ENCODE peak calls at places on chromosome 7, in nine cellular contexts. One of them, this sample, is unnamed.

GRCh38 chr7:66904063-66904593 is 16.9 kb upstream of the TMEM248 start:
- DNase-seq in GM23338: no peak
- DNase-seq in thoracic aorta: no peak
- DNase-seq in AG10803: no peak
- DNase-seq in heart right ventricle: no peak
- DNase-seq in NCI-H524 treated with DMSO at 0.1 percent for 48 hours: no peak
- DNase-seq in DMS53: no peak
- DNase-seq in adrenal gland: no peak
- DNase-seq in NCI-H2081: no peak
- DNase-seq in this sample: no peak

GRCh38 chr7:11436317-11436716 is 395.7 kb downstream of the THSD7A start:
- DNase-seq in GM23338: no peak
- DNase-seq in thoracic aorta: no peak
- DNase-seq in AG10803: no peak
- DNase-seq in heart right ventricle: no peak
- DNase-seq in NCI-H524 treated with DMSO at 0.1 percent for 48 hours: no peak
- DNase-seq in DMS53: peak
- DNase-seq in adrenal gland: no peak
- DNase-seq in NCI-H2081: no peak
- DNase-seq in this sample: peak

GRCh38 chr7:43454936-43455518 is 127.9 kb upstream of the STK17A start:
- DNase-seq in GM23338: peak
- DNase-seq in thoracic aorta: no peak
- DNase-seq in AG10803: peak
- DNase-seq in heart right ventricle: no peak
- DNase-seq in NCI-H524 treated with DMSO at 0.1 percent for 48 hours: no peak
- DNase-seq in DMS53: peak
- DNase-seq in adrenal gland: no peak
- DNase-seq in NCI-H2081: no peak
- DNase-seq in this sample: peak

GRCh38 chr7:9488555-9488954 is 1055.1 kb downstream of the NXPH1 start:
- DNase-seq in GM23338: no peak
- DNase-seq in thoracic aorta: no peak
- DNase-seq in AG10803: peak
- DNase-seq in heart right ventricle: no peak
- DNase-seq in NCI-H524 treated with DMSO at 0.1 percent for 48 hours: no peak
- DNase-seq in DMS53: peak
- DNase-seq in adrenal gland: no peak
- DNase-seq in NCI-H2081: no peak
- DNase-seq in this sample: peak

GRCh38 chr7:2195403-2196246 is 37.1 kb downstream of the MAD1L1 start:
- DNase-seq in GM23338: no peak
- DNase-seq in thoracic aorta: no peak
- DNase-seq in AG10803: no peak
- DNase-seq in heart right ventricle: peak
- DNase-seq in NCI-H524 treated with DMSO at 0.1 percent for 48 hours: peak
- DNase-seq in DMS53: no peak
- DNase-seq in adrenal gland: no peak
- DNase-seq in NCI-H2081: no peak
- DNase-seq in this sample: no peak

GRCh38 chr7:128697301-128697905 is 25.3 kb downstream of the GARIN1A start:
- DNase-seq in GM23338: peak
- DNase-seq in thoracic aorta: no peak
- DNase-seq in AG10803: peak
- DNase-seq in heart right ventricle: no peak
- DNase-seq in NCI-H524 treated with DMSO at 0.1 percent for 48 hours: no peak
- DNase-seq in DMS53: no peak
- DNase-seq in adrenal gland: no peak
- DNase-seq in NCI-H2081: no peak
- DNase-seq in this sample: peak

GRCh38 chr7:40299097-40299496 is 164.3 kb downstream of the SUGCT start:
- DNase-seq in GM23338: peak
- DNase-seq in thoracic aorta: no peak
- DNase-seq in AG10803: peak
- DNase-seq in heart right ventricle: no peak
- DNase-seq in NCI-H524 treated with DMSO at 0.1 percent for 48 hours: no peak
- DNase-seq in DMS53: peak
- DNase-seq in adrenal gland: no peak
- DNase-seq in NCI-H2081: no peak
- DNase-seq in this sample: peak

GRCh38 chr7:149525280-149525679 is 27.7 kb upstream of the ZNF746 start:
- DNase-seq in GM23338: no peak
- DNase-seq in thoracic aorta: no peak
- DNase-seq in AG10803: no peak
- DNase-seq in heart right ventricle: no peak
- DNase-seq in NCI-H524 treated with DMSO at 0.1 percent for 48 hours: no peak
- DNase-seq in DMS53: no peak
- DNase-seq in adrenal gland: no peak
- DNase-seq in NCI-H2081: no peak
- DNase-seq in this sample: no peak

GRCh38 chr7:37510043-37510634 is 61.5 kb upstream of the ELMO1 start:
- DNase-seq in GM23338: peak
- DNase-seq in thoracic aorta: no peak
- DNase-seq in AG10803: no peak
- DNase-seq in heart right ventricle: no peak
- DNase-seq in NCI-H524 treated with DMSO at 0.1 percent for 48 hours: no peak
- DNase-seq in DMS53: peak
- DNase-seq in adrenal gland: no peak
- DNase-seq in NCI-H2081: peak
- DNase-seq in this sample: peak

GRCh38 chr7:70749831-70750230 is 382.1 kb upstream of the GALNT17 start:
- DNase-seq in GM23338: no peak
- DNase-seq in thoracic aorta: no peak
- DNase-seq in AG10803: no peak
- DNase-seq in heart right ventricle: no peak
- DNase-seq in NCI-H524 treated with DMSO at 0.1 percent for 48 hours: no peak
- DNase-seq in DMS53: no peak
- DNase-seq in adrenal gland: no peak
- DNase-seq in NCI-H2081: no peak
- DNase-seq in this sample: no peak

GRCh38 chr7:134186022-134186421 is 58.9 kb downstream of the LRGUK start:
- DNase-seq in GM23338: no peak
- DNase-seq in thoracic aorta: no peak
- DNase-seq in AG10803: peak
- DNase-seq in heart right ventricle: no peak
- DNase-seq in NCI-H524 treated with DMSO at 0.1 percent for 48 hours: no peak
- DNase-seq in DMS53: no peak
- DNase-seq in adrenal gland: no peak
- DNase-seq in NCI-H2081: no peak
- DNase-seq in this sample: peak

GRCh38 chr7:26718063-26718462 is 146.3 kb downstream of the SKAP2 start:
- DNase-seq in GM23338: no peak
- DNase-seq in thoracic aorta: no peak
- DNase-seq in AG10803: no peak
- DNase-seq in heart right ventricle: no peak
- DNase-seq in NCI-H524 treated with DMSO at 0.1 percent for 48 hours: no peak
- DNase-seq in DMS53: no peak
- DNase-seq in adrenal gland: no peak
- DNase-seq in NCI-H2081: no peak
- DNase-seq in this sample: no peak

GRCh38 chr7:129144095-129144833 is at the start of gene TSPAN33:
- DNase-seq in GM23338: peak
- DNase-seq in thoracic aorta: no peak
- DNase-seq in AG10803: peak
- DNase-seq in heart right ventricle: peak
- DNase-seq in NCI-H524 treated with DMSO at 0.1 percent for 48 hours: peak
- DNase-seq in DMS53: peak
- DNase-seq in adrenal gland: peak
- DNase-seq in NCI-H2081: peak
- DNase-seq in this sample: peak

GRCh38 chr7:880450-880849 is 4.1 kb downstream of the GET4 start:
- DNase-seq in GM23338: no peak
- DNase-seq in thoracic aorta: no peak
- DNase-seq in AG10803: no peak
- DNase-seq in heart right ventricle: no peak
- DNase-seq in NCI-H524 treated with DMSO at 0.1 percent for 48 hours: no peak
- DNase-seq in DMS53: peak
- DNase-seq in adrenal gland: peak
- DNase-seq in NCI-H2081: no peak
- DNase-seq in this sample: no peak

GRCh38 chr7:90958669-90959068 is 305.6 kb upstream of the FZD1 start:
- DNase-seq in GM23338: no peak
- DNase-seq in thoracic aorta: no peak
- DNase-seq in AG10803: peak
- DNase-seq in heart right ventricle: peak
- DNase-seq in NCI-H524 treated with DMSO at 0.1 percent for 48 hours: no peak
- DNase-seq in DMS53: peak
- DNase-seq in adrenal gland: no peak
- DNase-seq in NCI-H2081: no peak
- DNase-seq in this sample: peak

GRCh38 chr7:945556-946255 is 8.8 kb downstream of the ADAP1 start:
- DNase-seq in GM23338: peak
- DNase-seq in thoracic aorta: no peak
- DNase-seq in AG10803: no peak
- DNase-seq in heart right ventricle: no peak
- DNase-seq in NCI-H524 treated with DMSO at 0.1 percent for 48 hours: no peak
- DNase-seq in DMS53: peak
- DNase-seq in adrenal gland: no peak
- DNase-seq in NCI-H2081: no peak
- DNase-seq in this sample: no peak

GRCh38 chr7:77469927-77470326 is 53.8 kb upstream of the GSAP start:
- DNase-seq in GM23338: no peak
- DNase-seq in thoracic aorta: no peak
- DNase-seq in AG10803: no peak
- DNase-seq in heart right ventricle: no peak
- DNase-seq in NCI-H524 treated with DMSO at 0.1 percent for 48 hours: no peak
- DNase-seq in DMS53: no peak
- DNase-seq in adrenal gland: no peak
- DNase-seq in NCI-H2081: no peak
- DNase-seq in this sample: no peak

GRCh38 chr7:92404170-92404614 is 43.1 kb upstream of the GATAD1 start:
- DNase-seq in GM23338: peak
- DNase-seq in thoracic aorta: no peak
- DNase-seq in AG10803: no peak
- DNase-seq in heart right ventricle: no peak
- DNase-seq in NCI-H524 treated with DMSO at 0.1 percent for 48 hours: no peak
- DNase-seq in DMS53: no peak
- DNase-seq in adrenal gland: no peak
- DNase-seq in NCI-H2081: no peak
- DNase-seq in this sample: no peak

GRCh38 chr7:64613653-64614052 is 50.8 kb upstream of the ZNF680 start:
- DNase-seq in GM23338: no peak
- DNase-seq in thoracic aorta: no peak
- DNase-seq in AG10803: no peak
- DNase-seq in heart right ventricle: no peak
- DNase-seq in NCI-H524 treated with DMSO at 0.1 percent for 48 hours: no peak
- DNase-seq in DMS53: no peak
- DNase-seq in adrenal gland: no peak
- DNase-seq in NCI-H2081: no peak
- DNase-seq in this sample: no peak

GRCh38 chr7:155410436-155410835 is 47.5 kb upstream of the EN2 start:
- DNase-seq in GM23338: peak
- DNase-seq in thoracic aorta: no peak
- DNase-seq in AG10803: no peak
- DNase-seq in heart right ventricle: no peak
- DNase-seq in NCI-H524 treated with DMSO at 0.1 percent for 48 hours: no peak
- DNase-seq in DMS53: no peak
- DNase-seq in adrenal gland: no peak
- DNase-seq in NCI-H2081: no peak
- DNase-seq in this sample: no peak

GRCh38 chr7:12257582-12257981 is 46.5 kb downstream of the TMEM106B start:
- DNase-seq in GM23338: no peak
- DNase-seq in thoracic aorta: no peak
- DNase-seq in AG10803: peak
- DNase-seq in heart right ventricle: no peak
- DNase-seq in NCI-H524 treated with DMSO at 0.1 percent for 48 hours: no peak
- DNase-seq in DMS53: peak
- DNase-seq in adrenal gland: no peak
- DNase-seq in NCI-H2081: no peak
- DNase-seq in this sample: peak

GRCh38 chr7:158722574-158723237 is 18.1 kb upstream of the NCAPG2 start:
- DNase-seq in GM23338: no peak
- DNase-seq in thoracic aorta: no peak
- DNase-seq in AG10803: no peak
- DNase-seq in heart right ventricle: no peak
- DNase-seq in NCI-H524 treated with DMSO at 0.1 percent for 48 hours: no peak
- DNase-seq in DMS53: no peak
- DNase-seq in adrenal gland: no peak
- DNase-seq in NCI-H2081: no peak
- DNase-seq in this sample: no peak

GRCh38 chr7:5300366-5300765 is 17.6 kb downstream of the SLC29A4 start:
- DNase-seq in GM23338: no peak
- DNase-seq in thoracic aorta: no peak
- DNase-seq in AG10803: no peak
- DNase-seq in heart right ventricle: no peak
- DNase-seq in NCI-H524 treated with DMSO at 0.1 percent for 48 hours: no peak
- DNase-seq in DMS53: no peak
- DNase-seq in adrenal gland: no peak
- DNase-seq in NCI-H2081: no peak
- DNase-seq in this sample: no peak

GRCh38 chr7:435518-436366 is 83.9 kb downstream of the PDGFA start:
- DNase-seq in GM23338: no peak
- DNase-seq in thoracic aorta: no peak
- DNase-seq in AG10803: peak
- DNase-seq in heart right ventricle: no peak
- DNase-seq in NCI-H524 treated with DMSO at 0.1 percent for 48 hours: no peak
- DNase-seq in DMS53: peak
- DNase-seq in adrenal gland: no peak
- DNase-seq in NCI-H2081: no peak
- DNase-seq in this sample: peak

GRCh38 chr7:101924171-101924570 is 106.7 kb downstream of the CUX1 start:
- DNase-seq in GM23338: no peak
- DNase-seq in thoracic aorta: peak
- DNase-seq in AG10803: peak
- DNase-seq in heart right ventricle: peak
- DNase-seq in NCI-H524 treated with DMSO at 0.1 percent for 48 hours: no peak
- DNase-seq in DMS53: no peak
- DNase-seq in adrenal gland: no peak
- DNase-seq in NCI-H2081: no peak
- DNase-seq in this sample: peak

GRCh38 chr7:38291117-38291647 is 17.7 kb upstream of the TARP start:
- DNase-seq in GM23338: peak
- DNase-seq in thoracic aorta: no peak
- DNase-seq in AG10803: no peak
- DNase-seq in heart right ventricle: no peak
- DNase-seq in NCI-H524 treated with DMSO at 0.1 percent for 48 hours: no peak
- DNase-seq in DMS53: no peak
- DNase-seq in adrenal gland: no peak
- DNase-seq in NCI-H2081: no peak
- DNase-seq in this sample: no peak

GRCh38 chr7:139304517-139304916 is 36.6 kb upstream of the FMC1 start:
- DNase-seq in GM23338: no peak
- DNase-seq in thoracic aorta: no peak
- DNase-seq in AG10803: no peak
- DNase-seq in heart right ventricle: no peak
- DNase-seq in NCI-H524 treated with DMSO at 0.1 percent for 48 hours: no peak
- DNase-seq in DMS53: no peak
- DNase-seq in adrenal gland: no peak
- DNase-seq in NCI-H2081: no peak
- DNase-seq in this sample: no peak

GRCh38 chr7:74289018-74289659 is at the start of gene CLIP2:
- DNase-seq in GM23338: peak
- DNase-seq in thoracic aorta: no peak
- DNase-seq in AG10803: peak
- DNase-seq in heart right ventricle: peak
- DNase-seq in NCI-H524 treated with DMSO at 0.1 percent for 48 hours: peak
- DNase-seq in DMS53: peak
- DNase-seq in adrenal gland: peak
- DNase-seq in NCI-H2081: peak
- DNase-seq in this sample: peak

GRCh38 chr7:7321681-7322080 is 139.3 kb downstream of the C1GALT1 start:
- DNase-seq in GM23338: no peak
- DNase-seq in thoracic aorta: no peak
- DNase-seq in AG10803: no peak
- DNase-seq in heart right ventricle: no peak
- DNase-seq in NCI-H524 treated with DMSO at 0.1 percent for 48 hours: no peak
- DNase-seq in DMS53: peak
- DNase-seq in adrenal gland: no peak
- DNase-seq in NCI-H2081: no peak
- DNase-seq in this sample: no peak

GRCh38 chr7:31075006-31075405 is 22.9 kb downstream of the ADCYAP1R1 start:
- DNase-seq in GM23338: no peak
- DNase-seq in thoracic aorta: no peak
- DNase-seq in AG10803: no peak
- DNase-seq in heart right ventricle: no peak
- DNase-seq in NCI-H524 treated with DMSO at 0.1 percent for 48 hours: no peak
- DNase-seq in DMS53: no peak
- DNase-seq in adrenal gland: no peak
- DNase-seq in NCI-H2081: no peak
- DNase-seq in this sample: no peak

This sample was measured in GM23248.